ENCODE peak calls at places on chromosomes 7 and 10, in five cellular contexts. H is CD8-positive, alpha-beta memory T cell; F is mesendoderm; L is OCI-LY7; P is Peyer's patch. U is an unnamed sample.
A peak's percentile ranks its signal among the peaks of the same experiment; 100 is the strongest.

GRCh38 chr10:3570330-3570729 is 214.7 kb downstream of the KLF6 start:
- DNase-seq in H (no peak), F (no peak), L (no peak), P (no peak), U (no peak)

GRCh38 chr10:119113805-119114732 is 10.2 kb downstream of the DENND10 start:
- DNase-seq in H (no peak), F (no peak), L (no peak), P (no peak), U (peak; percentile 85)

GRCh38 chr7:6172331-6173295 is 99.8 kb downstream of the CYTH3 start:
- DNase-seq in H (no peak), F (no peak), L (no peak), P (no peak), U (no peak)

GRCh38 chr7:37320840-37321468 is 127.7 kb downstream of the ELMO1 start:
- DNase-seq in H (no peak), F (peak; percentile 9), L (no peak), P (no peak), U (no peak)

GRCh38 chr10:35912615-35913170 is 270.6 kb upstream of the FZD8 start:
- DNase-seq in H (no peak), F (peak; percentile 75), L (no peak), P (no peak), U (no peak)

GRCh38 chr10:49307921-49308320 is 9.0 kb downstream of the C10orf71 start:
- DNase-seq in H (no peak), F (no peak), L (no peak), P (no peak), U (no peak)

GRCh38 chr7:133020501-133020900 is 61.4 kb downstream of the CHCHD3 start:
- DNase-seq in H (no peak), F (no peak), L (no peak), P (no peak), U (no peak)

GRCh38 chr10:14478639-14479038 is 147.9 kb upstream of the FRMD4A start:
- DNase-seq in H (no peak), F (peak; percentile 80), L (peak; percentile 18), P (no peak), U (no peak)

GRCh38 chr7:128112781-128113221 is 81.6 kb upstream of the LRRC4 start:
- DNase-seq in H (no peak), F (no peak), L (peak; percentile 79), P (peak; percentile 32), U (no peak)

GRCh38 chr7:38973760-38974159 is 3.9 kb upstream of the POU6F2 start:
- DNase-seq in H (no peak), F (peak; percentile 42), L (no peak), P (no peak), U (no peak)

GRCh38 chr10:78411716-78412115 is 378.1 kb downstream of the RPS24 start:
- DNase-seq in H (no peak), F (no peak), L (no peak), P (no peak), U (no peak)

GRCh38 chr7:119916501-119916900 is 356.5 kb upstream of the KCND2 start:
- DNase-seq in H (no peak), F (no peak), L (no peak), P (no peak), U (no peak)

GRCh38 chr7:115995701-115996100 is 34.9 kb downstream of the TFEC start:
- DNase-seq in H (no peak), F (no peak), L (no peak), P (no peak), U (no peak)

GRCh38 chr10:45441791-45442190 is 67.8 kb downstream of the ALOX5 start:
- DNase-seq in H (no peak), F (no peak), L (no peak), P (no peak), U (no peak)

GRCh38 chr10:124525751-124526600 is 64.4 kb downstream of the LHPP start:
- DNase-seq in H (no peak), F (peak; percentile 18), L (no peak), P (peak; percentile 33), U (no peak)

GRCh38 chr10:62045765-62046521 is 144.4 kb downstream of the ARID5B start:
- DNase-seq in H (no peak), F (peak; percentile 53), L (peak; percentile 22), P (no peak), U (peak; percentile 91)

GRCh38 chr10:86363833-86364511 is 2.6 kb downstream of the GRID1 start:
- DNase-seq in H (no peak), F (no peak), L (peak; percentile 32), P (peak; percentile 34), U (no peak)

GRCh38 chr10:89799573-89799972 is 98.2 kb downstream of the KIF20B start:
- DNase-seq in H (no peak), F (no peak), L (no peak), P (no peak), U (no peak)

DNA sequence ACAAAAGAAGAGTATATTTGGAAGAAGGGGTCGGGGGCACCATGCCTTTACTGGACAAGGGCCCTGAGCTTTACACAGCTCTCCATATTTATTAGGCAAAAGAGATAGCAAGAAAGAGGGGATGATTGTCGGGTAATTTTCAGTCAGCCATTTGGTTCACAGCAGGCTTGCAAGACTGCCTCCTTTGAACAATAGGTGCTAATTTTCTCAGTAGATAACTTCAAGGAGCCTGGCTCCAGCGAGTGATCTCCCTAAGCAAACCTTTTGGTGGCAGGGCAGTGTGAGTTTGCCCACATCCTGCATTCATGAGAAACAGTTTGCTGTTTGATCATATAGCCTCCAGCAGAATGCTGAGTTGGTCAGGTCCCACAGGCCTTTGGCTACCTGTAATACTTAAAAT is 94.3 kb downstream of the ZNF248 start:
- DNase-seq in H (no peak), F (peak; percentile 26), L (no peak), P (no peak), U (no peak)
- H3K4me3 ChIP-seq in H (no peak overlapping the region), F (no peak overlapping the region), L (no peak overlapping the region), P (no peak overlapping the region), U (no peak overlapping the region)

GRCh38 chr10:10609379-10609955 is 408.2 kb upstream of the CELF2 start:
- DNase-seq in H (no peak), F (no peak), L (no peak), P (no peak), U (no peak)

GRCh38 chr10:10618139-10618538 is 399.5 kb upstream of the CELF2 start:
- DNase-seq in H (no peak), F (no peak), L (no peak), P (no peak), U (no peak)

GRCh38 chr10:10613654-10614244 is 403.9 kb upstream of the CELF2 start:
- DNase-seq in H (no peak), F (no peak), L (no peak), P (no peak), U (no peak)
- H3K4me3 ChIP-seq in H (no peak overlapping the region), F (no peak overlapping the region), L (no peak overlapping the region), P (no peak overlapping the region), U (no peak overlapping the region)

GRCh38 chr10:100827819-100828743 is 82.7 kb downstream of the PAX2 start:
- DNase-seq in H (no peak), F (peak; percentile 79), L (no peak), P (no peak), U (no peak)

GRCh38 chr10:100826983-100827818 is 81.8 kb downstream of the PAX2 start:
- DNase-seq in H (no peak), F (peak; percentile 44), L (no peak), P (no peak), U (no peak)

GRCh38 chr10:100829103-100829870 is 83.5 kb upstream of the SLF2 start:
- DNase-seq in H (no peak), F (peak; percentile 50), L (peak; percentile 8), P (no peak), U (no peak)

GRCh38 chr10:100829933-100830727 is 82.6 kb upstream of the SLF2 start:
- DNase-seq in H (no peak), F (peak; percentile 31), L (no peak), P (no peak), U (no peak)

DNA sequence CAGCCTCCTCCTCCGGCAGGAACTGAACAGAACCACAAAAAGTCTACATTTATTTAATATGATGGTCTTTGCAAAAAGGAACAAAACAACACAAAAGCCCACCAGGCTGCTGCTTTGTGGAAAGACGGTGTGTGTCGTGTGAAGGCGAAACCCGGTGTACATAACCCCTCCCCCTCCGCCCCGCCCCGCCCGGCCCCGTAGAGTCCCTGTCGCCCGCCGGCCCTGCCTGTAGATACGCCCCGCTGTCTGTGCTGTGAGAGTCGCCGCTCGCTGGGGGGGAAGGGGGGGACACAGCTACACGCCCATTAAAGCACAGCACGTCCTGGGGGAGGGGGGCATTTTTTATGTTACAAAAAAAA is 83.3 kb downstream of the PAX2 start:
- DNase-seq in H (peak; percentile 12), F (peak; percentile 44), L (peak; percentile 15), P (no peak), U (no peak)
- H3K4me3 ChIP-seq in H (peak overlapping the region; percentile 56), F (no peak overlapping the region), L (peak overlapping the region; percentile 50), P (peak overlapping the region; percentile 52), U (peak overlapping the region; percentile 13)

GRCh38 chr7:135328053-135328452 is 94.4 kb downstream of the STRA8 start:
- DNase-seq in H (no peak), F (no peak), L (no peak), P (no peak), U (no peak)

GRCh38 chr7:135326636-135327280 is 93.1 kb downstream of the STRA8 start:
- DNase-seq in H (no peak), F (no peak), L (no peak), P (no peak), U (no peak)

GRCh38 chr7:135330088-135330487 is 96.5 kb downstream of the STRA8 start:
- DNase-seq in H (no peak), F (no peak), L (no peak), P (no peak), U (no peak)

GRCh38 chr7:135327458-135327857 is 93.8 kb downstream of the STRA8 start:
- DNase-seq in H (no peak), F (no peak), L (no peak), P (no peak), U (no peak)

DNA sequence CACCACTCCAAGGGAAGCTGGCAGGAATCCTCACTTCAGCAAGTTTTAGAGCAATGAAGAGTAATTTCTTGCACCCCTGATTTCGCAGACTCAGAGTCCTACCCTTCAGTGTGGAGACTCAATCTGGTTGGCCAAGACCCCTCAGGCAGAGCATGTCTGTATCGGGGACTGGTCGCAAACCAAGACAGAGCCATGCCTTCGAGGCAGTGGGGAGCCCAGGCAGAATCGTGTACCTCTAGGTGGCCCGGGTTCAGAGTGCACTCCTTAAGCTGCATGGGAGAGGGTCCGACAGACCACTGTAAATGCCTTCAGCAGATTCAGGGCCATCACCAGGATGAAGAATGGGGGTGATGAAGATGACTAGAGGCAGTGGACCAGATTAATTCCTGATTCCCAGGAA is 94.9 kb downstream of the STRA8 start:
- DNase-seq in H (no peak), F (no peak), L (no peak), P (no peak), U (no peak)
- H3K4me3 ChIP-seq in H (no peak overlapping the region), F (no peak overlapping the region), L (no peak overlapping the region), P (no peak overlapping the region), U (no peak overlapping the region)

DNA sequence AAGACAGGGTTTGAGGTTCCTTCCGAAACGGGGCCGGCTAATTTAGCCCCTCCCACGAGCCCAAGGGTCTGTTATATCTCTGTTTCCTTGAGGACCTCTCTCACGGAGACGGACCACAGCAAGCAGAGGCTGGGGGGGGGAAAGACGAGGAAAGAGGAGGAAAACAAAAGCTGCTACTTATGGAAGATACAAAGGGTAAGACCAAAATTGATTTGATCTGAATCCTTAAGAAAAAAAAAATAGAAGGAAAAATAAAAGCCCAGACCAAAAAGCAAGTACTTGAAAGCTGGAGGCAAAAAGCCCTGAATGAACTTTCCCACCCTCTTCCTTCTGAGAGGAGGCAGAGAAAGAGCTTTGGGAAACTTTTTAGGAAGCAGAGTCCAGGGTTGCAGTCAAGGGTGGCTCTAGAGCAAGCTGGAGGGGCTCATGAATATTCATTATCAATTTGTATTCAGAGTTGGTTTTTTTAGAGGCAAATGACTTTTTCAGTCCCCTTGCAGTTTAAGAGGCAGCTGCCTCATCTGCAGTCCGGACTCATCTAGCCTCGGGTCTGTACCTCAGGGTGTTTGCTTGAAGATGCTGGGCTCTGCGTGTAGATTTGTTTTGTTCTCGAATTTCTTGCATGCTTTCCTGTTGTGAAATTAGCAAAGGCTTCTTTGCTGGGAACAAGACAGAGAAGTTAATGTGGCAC is at the start of gene ENTPD1:
- DNase-seq in H (no peak), F (peak; percentile 41), L (peak; percentile 64), P (no peak), U (no peak)
- H3K4me3 ChIP-seq in H (no peak within 1 kb of the TSS), F (peak within 1 kb of the TSS; percentile 10), L (peak within 1 kb of the TSS; percentile 62), P (peak within 1 kb of the TSS; percentile 46), U (no peak within 1 kb of the TSS)

U was measured in skeletal muscle cell.